ENCODE peak calls at places on chromosomes 6 and 20, in seven cellular contexts. O is fibroblast of the aortic adventitia, V is A549, W is cardiac muscle cell, N is right lobe of liver, C is testis, K is Peyer's patch. F is an unnamed sample.

GRCh38 chr20:38937978-38938473 is 11.8 kb downstream of the FAM83D start:
- DNase-seq in N (no peak), O (no peak), V (no peak), W (no peak), C (no peak), K (no peak), F (no peak)

GRCh38 chr20:19812056-19812455 is 54.0 kb downstream of the RIN2 start:
- DNase-seq in O (no peak), W (no peak), K (no peak), V (no peak), N (no peak), C (no peak), F (peak)

GRCh38 chr6:17584241-17584803 is 15.8 kb upstream of the FAM8A1 start:
- DNase-seq in N (no peak), C (peak), K (no peak), W (peak), O (peak), V (peak), F (peak)

GRCh38 chr6:3885262-3886036 is 36.3 kb downstream of the FAM50B start:
- DNase-seq in W (peak), C (no peak), V (peak), K (no peak), N (no peak), O (no peak), F (no peak)

GRCh38 chr6:111843347-111844147 is 29.7 kb downstream of the FYN start:
- DNase-seq in C (peak), W (peak), O (no peak), V (no peak), N (no peak), K (no peak), F (no peak)

GRCh38 chr6:53410508-53411258 is 61.9 kb upstream of the ELOVL5 start:
- DNase-seq in N (peak), O (peak), V (peak), W (peak), K (peak), C (peak), F (peak)

GRCh38 chr20:41085606-41086005 is 51.7 kb upstream of the PLCG1 start:
- DNase-seq in V (no peak), K (no peak), C (no peak), O (no peak), N (no peak), W (no peak), F (no peak)

GRCh38 chr6:111677186-111677990 is 71.7 kb upstream of the TRAF3IP2 start:
- DNase-seq in K (no peak), W (no peak), C (no peak), N (no peak), V (no peak), O (no peak), F (no peak)

GRCh38 chr6:109478222-109478805 is 4.7 kb downstream of the ZBTB24 start:
- DNase-seq in O (no peak), W (no peak), N (no peak), V (no peak), C (no peak), K (no peak), F (no peak)

GRCh38 chr6:108755257-108756240 is 92.7 kb upstream of the ARMC2 start:
- DNase-seq in O (peak), C (no peak), V (no peak), W (peak), K (no peak), N (no peak), F (no peak)

GRCh38 chr6:159833556-159833955 is 33.5 kb downstream of the PNLDC1 start:
- DNase-seq in C (no peak), V (no peak), N (no peak), W (no peak), O (peak), K (no peak), F (no peak)

GRCh38 chr6:162708971-162709370 is 18.6 kb downstream of the PRKN start:
- DNase-seq in N (no peak), C (no peak), O (no peak), W (no peak), V (no peak), K (no peak), F (no peak)

GRCh38 chr6:87277123-87277522 is 45.3 kb upstream of the SMIM8 start:
- DNase-seq in W (peak), K (no peak), N (no peak), V (peak), C (no peak), O (peak), F (no peak)

GRCh38 chr20:3071610-3072529 is at the start of gene OXT:
- DNase-seq in N (peak), O (no peak), W (no peak), K (peak), V (no peak), C (no peak), F (no peak)

GRCh38 chr6:6918216-6918983 is 189.4 kb upstream of the RREB1 start:
- DNase-seq in V (peak), C (no peak), W (no peak), O (peak), N (no peak), K (no peak), F (peak)

GRCh38 chr6:90605749-90606344 is 19.0 kb upstream of the MAP3K7 start:
- DNase-seq in V (no peak), O (no peak), C (no peak), K (no peak), N (no peak), W (no peak), F (no peak)

GRCh38 chr6:50720623-50721022 is 7.3 kb downstream of the TFAP2D start:
- DNase-seq in N (no peak), C (peak), W (peak), O (peak), V (no peak), K (no peak), F (peak)

GRCh38 chr6:111606620-111607115 is 990 bp upstream of the TRAF3IP2 start:
- DNase-seq in V (no peak), O (peak), K (no peak), W (no peak), C (no peak), N (no peak), F (no peak)

GRCh38 chr6:84026721-84027164 is 6.8 kb upstream of the MRAP2 start:
- DNase-seq in O (no peak), K (no peak), C (no peak), V (peak), N (no peak), W (no peak), F (no peak)

GRCh38 chr20:38109657-38110524 is 55.2 kb downstream of the TGM2 start:
- DNase-seq in W (peak), C (no peak), K (no peak), V (peak), O (peak), N (no peak), F (peak)

GRCh38 chr20:57848282-57848681 is 138.5 kb upstream of the PMEPA1 start:
- DNase-seq in V (no peak), N (no peak), W (no peak), K (no peak), C (no peak), O (no peak), F (no peak)

GRCh38 chr6:108027054-108027453 is 47.5 kb downstream of the OSTM1 start:
- DNase-seq in K (no peak), O (no peak), W (no peak), C (no peak), N (no peak), V (no peak), F (no peak)

GRCh38 chr20:44909872-44910689 is at the start of gene PABPC1L:
- DNase-seq in O (peak), C (peak), W (peak), K (peak), V (peak), N (peak), F (peak)

GRCh38 chr20:40766790-40767529 is 77.9 kb upstream of the MAFB start:
- DNase-seq in N (no peak), C (no peak), K (no peak), V (no peak), W (no peak), O (no peak), F (no peak)

GRCh38 chr20:36155629-36155971 is 1.1 kb downstream of the EPB41L1 start:
- DNase-seq in K (no peak), O (no peak), W (no peak), N (no peak), C (no peak), V (no peak), F (no peak)

GRCh38 chr6:9335470-9335869 is 900.1 kb upstream of the SLC35B3 start:
- DNase-seq in O (no peak), N (no peak), C (no peak), V (no peak), K (no peak), W (no peak), F (no peak)

GRCh38 chr20:63215101-63216040 is 560 bp downstream of the YTHDF1 start:
- DNase-seq in W (peak), V (peak), O (peak), K (peak), C (no peak), N (peak), F (peak)

GRCh38 chr20:47741669-47742345 is 43.5 kb downstream of the SULF2 start:
- DNase-seq in N (no peak), C (no peak), K (no peak), W (no peak), O (no peak), V (no peak), F (no peak)

GRCh38 chr6:129490551-129491245 is 219.3 kb downstream of the ARHGAP18 start:
- DNase-seq in V (peak), N (no peak), K (no peak), O (peak), C (no peak), W (no peak), F (peak)

GRCh38 chr6:170243791-170244291 is 47.0 kb downstream of the DLL1 start:
- DNase-seq in O (no peak), W (no peak), N (no peak), V (no peak), C (no peak), K (no peak), F (no peak)

GRCh38 chr20:53402233-53403005 is 191.2 kb downstream of the ZNF217 start:
- DNase-seq in K (no peak), O (no peak), N (no peak), C (no peak), V (no peak), W (no peak), F (no peak)

GRCh38 chr6:31821301-31822037 is 6.1 kb upstream of the HSPA1B start:
- DNase-seq in W (peak), O (no peak), K (peak), C (peak), V (peak), N (peak), F (no peak)

GRCh38 chr6:79543411-79543810 is 6.2 kb upstream of the LCA5 start:
- DNase-seq in W (no peak), K (no peak), N (no peak), O (no peak), V (no peak), C (no peak), F (no peak)

GRCh38 chr20:35806075-35806474 is 34.3 kb downstream of the PHF20 start:
- DNase-seq in C (no peak), N (no peak), V (no peak), W (no peak), O (no peak), K (no peak), F (no peak)

GRCh38 chr6:151765444-151765886 is 42.0 kb upstream of the ESR1 start:
- DNase-seq in W (peak), K (no peak), O (peak), V (peak), C (peak), N (no peak), F (peak)

GRCh38 chr6:149459761-149460160 is 25.1 kb downstream of the ZC3H12D start:
- DNase-seq in W (no peak), O (no peak), K (no peak), C (no peak), V (no peak), N (no peak), F (no peak)

GRCh38 chr20:49542514-49542991 is 25.4 kb downstream of the PTGIS start:
- DNase-seq in K (no peak), N (no peak), W (no peak), C (no peak), V (no peak), O (no peak), F (no peak)

GRCh38 chr6:125586074-125586473 is 163.4 kb upstream of the HEY2 start:
- DNase-seq in N (no peak), O (peak), C (no peak), W (no peak), K (no peak), V (peak), F (peak)

DNA sequence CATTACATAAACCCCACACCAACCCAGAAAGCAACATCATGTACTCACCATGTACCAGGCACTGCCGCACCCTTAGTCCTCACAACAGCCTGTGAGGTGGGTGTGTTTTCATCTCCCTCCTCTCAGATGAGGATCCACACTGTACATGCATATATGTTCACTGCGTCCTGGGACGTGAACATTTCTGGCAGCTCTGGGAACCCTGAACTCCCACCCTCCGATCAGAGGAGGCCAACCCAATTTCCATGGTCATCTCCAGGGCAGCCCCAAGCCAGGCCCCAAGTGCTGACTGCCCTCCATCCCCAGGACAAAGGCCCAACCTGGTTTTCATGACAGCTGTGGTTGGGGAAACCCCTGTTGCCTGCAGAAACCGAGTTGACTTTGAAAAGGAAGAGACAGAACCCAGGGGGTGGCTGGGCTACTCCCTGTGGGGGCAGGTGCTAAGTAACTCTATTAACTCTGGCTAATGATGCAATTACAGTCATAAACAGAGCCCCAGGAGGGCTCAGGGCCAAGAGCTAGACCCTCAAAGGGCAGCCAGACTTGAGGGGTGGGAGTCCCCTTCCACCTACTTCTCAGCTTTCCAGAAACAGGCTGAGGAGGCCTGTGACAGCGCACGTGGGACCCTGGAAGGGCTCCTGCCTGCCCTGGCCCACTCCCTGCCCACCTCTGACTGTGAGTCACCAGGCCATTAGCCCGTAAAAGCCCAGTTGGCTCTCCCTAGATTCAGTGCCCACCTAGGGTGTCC is 2.6 kb downstream of the TFEB start:
- DNase-seq in C (no peak), W (no peak), N (no peak), K (no peak), O (no peak), V (no peak), F (peak)
- H3K4me3 ChIP-seq in C (no peak), W (no peak), N (no peak), K (peak), O (no peak), V (peak), F (peak)

GRCh38 chr6:44223471-44224153 is at the start of gene SLC29A1:
- DNase-seq in K (peak), O (no peak), C (peak), V (peak), N (peak), W (peak), F (peak)
- TF ChIP-seq CTCF in K (no peak), O (peak), C (no peak), V (no peak), N (peak), W (no peak), F (no peak)

GRCh38 chr6:73579389-73579788 is 58.6 kb upstream of the EEF1A1 start:
- DNase-seq in W (no peak), K (no peak), C (no peak), O (no peak), N (peak), V (peak), F (no peak)
- H3K4me3 ChIP-seq in W (no peak), K (no peak), C (no peak), O (peak), N (no peak), V (no peak), F (no peak)

GRCh38 chr6:1420382-1420781 is 31.0 kb downstream of the FOXF2 start:
- DNase-seq in O (no peak), C (no peak), K (no peak), W (no peak), N (no peak), V (no peak), F (no peak)

GRCh38 chr6:1423578-1423977 is 34.2 kb downstream of the FOXF2 start:
- DNase-seq in O (no peak), W (no peak), K (no peak), V (no peak), C (no peak), N (no peak), F (no peak)

GRCh38 chr6:1422290-1422689 is 32.9 kb downstream of the FOXF2 start:
- DNase-seq in O (no peak), C (no peak), W (no peak), V (no peak), N (no peak), K (no peak), F (no peak)

GRCh38 chr6:1426416-1426815 is 37.0 kb downstream of the FOXF2 start:
- DNase-seq in K (no peak), O (no peak), N (no peak), W (no peak), C (no peak), V (no peak), F (no peak)

GRCh38 chr6:1424306-1424927 is 35.0 kb downstream of the FOXF2 start:
- DNase-seq in V (peak), N (peak), W (peak), K (no peak), C (peak), O (peak), F (peak)
- TF ChIP-seq CTCF in V (peak), N (peak), W (peak), K (no peak), C (no peak), O (peak), F (peak)

DNA sequence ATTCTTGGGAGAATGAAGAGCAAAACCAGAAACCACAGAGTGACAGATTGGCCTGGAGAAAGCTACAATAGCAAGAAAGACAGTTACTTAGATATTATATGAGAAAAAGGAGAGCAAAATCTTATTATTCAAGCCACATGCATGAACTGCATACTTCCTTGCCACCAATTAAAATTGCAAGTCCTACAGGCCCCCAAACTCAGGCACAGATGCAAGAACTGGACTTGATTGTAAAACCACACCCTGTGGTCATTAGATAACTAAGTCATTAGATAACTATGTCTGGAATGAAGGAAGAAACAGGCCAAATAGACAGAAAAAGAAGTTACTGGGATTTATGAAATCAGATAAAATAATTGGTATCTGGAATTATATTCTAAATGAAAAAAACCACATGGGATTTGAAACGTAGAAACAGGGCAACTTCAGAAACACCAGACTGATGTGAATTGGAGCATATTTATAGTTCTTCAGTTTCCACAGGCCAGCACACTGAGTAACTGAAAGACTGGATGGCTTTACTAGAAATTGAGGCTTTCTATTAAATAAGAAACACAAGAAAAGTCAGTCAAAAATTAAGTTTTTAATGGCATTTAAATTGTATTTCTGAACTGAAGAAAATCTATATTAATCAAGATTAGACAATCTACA is 49.4 kb upstream of the CARMIL1 start:
- DNase-seq in C (no peak), V (peak), O (peak), N (no peak), W (no peak), K (no peak), F (peak)
- H3K4me3 ChIP-seq in C (no peak), V (no peak), O (no peak), N (no peak), W (no peak), K (no peak), F (no peak)

GRCh38 chr6:134347916-134348805 is 30.2 kb upstream of the SGK1 start:
- DNase-seq in V (no peak), N (no peak), K (no peak), W (no peak), C (no peak), O (peak), F (peak)
- TF ChIP-seq CTCF in V (no peak), N (no peak), K (no peak), W (no peak), C (no peak), O (no peak), F (no peak)

GRCh38 chr20:4244700-4245485 is 229.5 kb upstream of the RNF24 start:
- DNase-seq in K (peak), C (no peak), W (no peak), O (no peak), N (no peak), V (peak), F (no peak)

GRCh38 chr20:4245542-4245941 is 230.2 kb upstream of the RNF24 start:
- DNase-seq in W (no peak), K (no peak), V (no peak), C (no peak), O (no peak), N (no peak), F (no peak)

GRCh38 chr20:4246428-4246827 is 231.1 kb upstream of the RNF24 start:
- DNase-seq in N (no peak), V (no peak), W (no peak), O (no peak), C (no peak), K (no peak), F (no peak)

GRCh38 chr20:4247261-4247660 is 231.9 kb upstream of the RNF24 start:
- DNase-seq in W (no peak), N (no peak), K (no peak), C (no peak), V (no peak), O (no peak), F (no peak)

GRCh38 chr20:4247898-4248858 is 232.8 kb upstream of the RNF24 start:
- DNase-seq in W (no peak), O (no peak), V (no peak), N (no peak), K (no peak), C (no peak), F (no peak)
- H3K4me3 ChIP-seq in W (no peak), O (no peak), V (peak), N (no peak), K (peak), C (peak), F (no peak)

F was measured in astrocyte of the spinal cord.